ENCODE peak calls at places on chromosome 17, in four cellular contexts. D is astrocyte of the spinal cord, Z is NCI-H774, M is RPMI7951. L is an unnamed sample.

GRCh38 chr17:76048711-76049110 is 21.6 kb upstream of the EVPL start:
- DNase-seq in D (peak; percentile 58), Z (no peak), M (no peak), L (no peak)

GRCh38 chr17:76199466-76199865 is 40.8 kb downstream of the RNF157 start:
- DNase-seq in D (no peak), Z (no peak), M (no peak), L (peak; percentile 44)

GRCh38 chr17:57925361-57925990 is 29.7 kb downstream of the CUEDC1 start:
- DNase-seq in D (no peak), Z (no peak), M (peak; percentile 52), L (no peak)

GRCh38 chr17:8479431-8479947 is 43.8 kb downstream of the NDEL1 start:
- DNase-seq in D (peak; percentile 36), Z (no peak), M (peak; percentile 14), L (no peak)

GRCh38 chr17:45149669-45150603 is 1.7 kb downstream of the HEXIM1 start:
- DNase-seq in D (peak; percentile 59), Z (peak; percentile 29), M (peak; percentile 52), L (no peak)

GRCh38 chr17:78114831-78115723 is 13.5 kb downstream of the TMC6 start:
- DNase-seq in D (no peak), Z (no peak), M (no peak), L (no peak)

GRCh38 chr17:30372755-30373154 is 6.0 kb upstream of the CPD start:
- DNase-seq in D (no peak), Z (no peak), M (peak; percentile 24), L (no peak)

GRCh38 chr17:69326302-69327059 is 452 bp downstream of the ABCA5 start:
- DNase-seq in D (peak; percentile 45), Z (no peak), M (peak; percentile 32), L (no peak)

GRCh38 chr17:40903129-40903847 is 18.2 kb upstream of the KRT20 start:
- DNase-seq in D (peak; percentile 53), Z (peak; percentile 62), M (peak; percentile 53), L (no peak)

GRCh38 chr17:14471052-14471451 is 170.2 kb downstream of the HS3ST3B1 start:
- DNase-seq in D (peak; percentile 83), Z (peak; percentile 5), M (peak; percentile 16), L (no peak)

GRCh38 chr17:18323007-18323406 is 7.9 kb downstream of the SMCR8 start:
- DNase-seq in D (no peak), Z (no peak), M (no peak), L (no peak)

GRCh38 chr17:199195-199604 is 17.8 kb upstream of the DOC2B start:
- DNase-seq in D (peak; percentile 24), Z (no peak), M (no peak), L (no peak)

GRCh38 chr17:40356906-40357861 is 7.4 kb downstream of the GJD3 start:
- DNase-seq in D (no peak), Z (no peak), M (no peak), L (no peak)

GRCh38 chr17:56867948-56868376 is 34.0 kb downstream of the DGKE start:
- DNase-seq in D (no peak), Z (no peak), M (no peak), L (no peak)

GRCh38 chr17:82603981-82604448 is 44.2 kb downstream of the WDR45B start:
- DNase-seq in D (no peak), Z (no peak), M (no peak), L (no peak)

GRCh38 chr17:17722081-17722905 is 41.0 kb downstream of the RAI1 start:
- DNase-seq in D (no peak), Z (no peak), M (no peak), L (no peak)

GRCh38 chr17:21263351-21263750 is 10.1 kb upstream of the NATD1 start:
- DNase-seq in D (no peak), Z (no peak), M (no peak), L (no peak)

GRCh38 chr17:49738456-49739163 is 25.3 kb downstream of the FAM117A start:
- DNase-seq in D (no peak), Z (no peak), M (no peak), L (no peak)

GRCh38 chr17:2179615-2180295 is 123.8 kb downstream of the SMG6 start:
- DNase-seq in D (peak; percentile 98), Z (no peak), M (peak; percentile 98), L (no peak)

GRCh38 chr17:35313875-35314409 is 59.5 kb downstream of the SLFN11 start:
- DNase-seq in D (no peak), Z (no peak), M (peak; percentile 11), L (no peak)

GRCh38 chr17:15291674-15292361 is 26.7 kb upstream of the PMP22 start:
- DNase-seq in D (peak; percentile 64), Z (no peak), M (peak; percentile 45), L (no peak)

GRCh38 chr17:977163-977562 is 2.4 kb downstream of the NXN start:
- DNase-seq in D (no peak), Z (no peak), M (no peak), L (no peak)

GRCh38 chr17:14845562-14846335 is 419.4 kb downstream of the PMP22 start:
- DNase-seq in D (no peak), Z (peak; percentile 1), M (no peak), L (no peak)

GRCh38 chr17:71145486-71145885 is 975.3 kb upstream of the SOX9 start:
- DNase-seq in D (no peak), Z (no peak), M (no peak), L (no peak)

GRCh38 chr17:42618442-42619150 is 9.1 kb downstream of the TUBG1 start:
- DNase-seq in D (peak; percentile 22), Z (peak; percentile 53), M (peak; percentile 61), L (no peak)

GRCh38 chr17:12545877-12546513 is 119.7 kb upstream of the MYOCD start:
- DNase-seq in D (peak; percentile 47), Z (no peak), M (peak; percentile 48), L (no peak)

GRCh38 chr17:64250211-64250835 is 12.7 kb downstream of the TEX2 start:
- DNase-seq in D (no peak), Z (peak; percentile 41), M (no peak), L (no peak)

GRCh38 chr17:47895254-47895855 is 681 bp upstream of the SP2 start:
- DNase-seq in D (no peak), Z (peak; percentile 36), M (peak; percentile 18), L (no peak)